ENCODE peak calls at places on chromosomes 3 and 15, in seven cellular contexts. M is adrenal gland; V is stimulated activated CD4-positive, alpha-beta T cell treated with anti-CD3 and anti-CD28 coated beads, Interleukin-12 subunit alpha, Interleukin-12 subunit beta, amount 100 ng/mL, for 4 hours; J is mucosa of gallbladder; Q is neural progenitor cell; R is GM23248; E is activated gamma-delta T cell treated with Interleukin-2 at 50 U/mL for 16 hours. K is an unnamed sample.

GRCh38 chr15:78396976-78397375 is 41.0 kb upstream of the IREB2 start:
- DNase-seq in M (peak; percentile 78), V (no peak), J (peak; percentile 77), Q (no peak), R (peak; percentile 70), E (no peak), K (peak; percentile 58)

GRCh38 chr3:166190360-166190759 is 353.1 kb upstream of the BCHE start:
- DNase-seq in M (no peak), V (no peak), J (no peak), Q (peak; percentile 54), R (no peak), E (no peak), K (peak; percentile 26)

GRCh38 chr3:59812778-59813558 is 763.1 kb upstream of the CFAP20DC start:
- DNase-seq in M (no peak), V (no peak), J (no peak), Q (peak; percentile 24), R (no peak), E (no peak), K (no peak)

GRCh38 chr3:194993896-194994295 is 277.1 kb downstream of the XXYLT1 start:
- DNase-seq in M (no peak), V (no peak), J (no peak), Q (no peak), R (no peak), E (no peak), K (no peak)

GRCh38 chr3:68057637-68058320 is 403.4 kb upstream of the SUCLG2 start:
- DNase-seq in M (no peak), V (peak; percentile 18), J (no peak), Q (no peak), R (no peak), E (peak; percentile 59), K (no peak)

GRCh38 chr15:66701422-66702034 is 508 bp upstream of the SMAD6 start:
- DNase-seq in M (peak; percentile 46), V (no peak), J (peak; percentile 40), Q (peak; percentile 77), R (peak; percentile 89), E (peak; percentile 30), K (no peak)

GRCh38 chr3:184262166-184262926 is 993 bp upstream of the CAMK2N2 start:
- DNase-seq in M (peak; percentile 77), V (no peak), J (no peak), Q (peak; percentile 49), R (peak; percentile 22), E (no peak), K (peak; percentile 54)

GRCh38 chr3:184314363-184314699 is at the start of gene EIF4G1:
- DNase-seq in M (peak; percentile 97), V (peak; percentile 93), J (peak; percentile 95), Q (peak; percentile 96), R (peak; percentile 98), E (peak; percentile 91), K (peak; percentile 98)

GRCh38 chr3:143826296-143826695 is 22.0 kb downstream of the SLC9A9 start:
- DNase-seq in M (no peak), V (no peak), J (no peak), Q (no peak), R (no peak), E (no peak), K (no peak)